ENCODE peak calls at places on chromosomes 1 and 21, in eight cellular contexts. L is cardiac muscle cell, U is uterus, F is GM23248, Q is kidney, P is PC-9, J is tibial nerve, T is pancreas. O is an unnamed sample. For H3K9me3 and H3K36me3, the result is how much of the 10 kb centered on the place peaks cover.

GRCh38 chr1:54334996-54335395 is 71.2 kb downstream of the SSBP3 start:
- DNase-seq in U (no peak), P (no peak), Q (no peak), F (peak), J (no peak), T (no peak), L (no peak), O (no peak)

GRCh38 chr1:100924212-100924611 is 28.3 kb downstream of the SLC30A7 start:
- DNase-seq in J (no peak), P (no peak), F (peak), L (peak), U (no peak), Q (no peak), T (no peak), O (no peak)

GRCh38 chr1:169113613-169114119 is 7.2 kb downstream of the ATP1B1 start:
- DNase-seq in U (no peak), F (peak), L (peak), Q (no peak), P (peak), J (no peak), T (no peak), O (peak)

GRCh38 chr1:178933709-178934573 is 63.1 kb upstream of the ANGPTL1 start:
- DNase-seq in F (no peak), T (no peak), J (no peak), L (no peak), U (peak), Q (no peak), P (no peak), O (no peak)

GRCh38 chr1:53899206-53899628 is 5.2 kb downstream of the DIO1 start:
- DNase-seq in U (peak), P (no peak), T (peak), Q (peak), J (no peak), F (no peak), L (peak), O (no peak)

GRCh38 chr1:236850580-236850979 is 55.5 kb downstream of the MTR start:
- DNase-seq in L (no peak), F (no peak), Q (peak), J (no peak), U (no peak), P (no peak), T (no peak), O (no peak)

GRCh38 chr1:223513309-223513708 is 120.1 kb downstream of the CCDC185 start:
- DNase-seq in T (no peak), Q (no peak), J (no peak), U (no peak), L (no peak), F (no peak), P (no peak), O (no peak)

GRCh38 chr1:8643542-8644536 is 173.6 kb downstream of the RERE start:
- DNase-seq in F (no peak), Q (no peak), U (no peak), P (no peak), L (no peak), T (peak), J (no peak), O (no peak)

GRCh38 chr1:243620096-243620495 is 229.9 kb downstream of the AKT3 start:
- DNase-seq in J (no peak), L (no peak), F (no peak), T (no peak), P (no peak), U (no peak), Q (no peak), O (no peak)

GRCh38 chr1:99441234-99442095 is 177.2 kb downstream of the PLPPR4 start:
- DNase-seq in F (peak), Q (no peak), L (peak), P (no peak), U (no peak), J (no peak), T (no peak), O (no peak)

GRCh38 chr21:35120631-35121180 is 71.6 kb upstream of the RUNX1 start:
- DNase-seq in P (no peak), Q (no peak), L (no peak), T (no peak), U (no peak), F (no peak), J (no peak), O (no peak)

GRCh38 chr1:224529844-224530243 is 86.3 kb upstream of the CNIH3 start:
- DNase-seq in J (no peak), T (no peak), U (no peak), L (no peak), Q (no peak), F (no peak), P (no peak), O (no peak)

GRCh38 chr1:27418326-27418761 is 25.9 kb downstream of the GPR3 start:
- DNase-seq in P (peak), F (peak), T (peak), Q (peak), U (peak), L (peak), J (peak), O (peak)

GRCh38 chr1:213327318-213327667 is 276.3 kb downstream of the RPS6KC1 start:
- DNase-seq in J (peak), P (no peak), U (no peak), L (peak), Q (no peak), F (peak), T (peak), O (peak)

GRCh38 chr1:171740987-171741871 is 636 bp downstream of the VAMP4 start:
- DNase-seq in P (peak), Q (no peak), F (peak), T (peak), U (peak), J (peak), L (peak), O (peak)

GRCh38 chr1:203996126-203996525 is 76.8 kb upstream of the SOX13 start:
- DNase-seq in U (no peak), F (peak), Q (no peak), T (no peak), J (peak), L (peak), P (no peak), O (peak)

GRCh38 chr1:72062584-72062983 is 219.8 kb downstream of the NEGR1 start:
- DNase-seq in P (no peak), U (no peak), Q (no peak), T (no peak), F (peak), L (peak), J (no peak), O (no peak)

GRCh38 chr1:184310157-184310819 is 76.5 kb upstream of the C1orf21 start:
- DNase-seq in J (no peak), L (no peak), U (no peak), Q (no peak), F (no peak), P (no peak), T (no peak), O (no peak)

GRCh38 chr21:15289896-15290841 is 225.4 kb upstream of the NRIP1 start:
- DNase-seq in P (no peak), F (peak), Q (peak), L (no peak), U (no peak), J (no peak), T (peak), O (no peak)

GRCh38 chr1:161943713-161944112 is 80.0 kb downstream of the OLFML2B start:
- DNase-seq in T (no peak), F (no peak), Q (no peak), P (no peak), J (no peak), L (no peak), U (no peak), O (no peak)

GRCh38 chr1:44894591-44894990 is 51.5 kb upstream of the PTCH2 start:
- DNase-seq in J (no peak), U (no peak), P (no peak), T (no peak), L (peak), F (peak), Q (no peak), O (no peak)

GRCh38 chr1:172775598-172776570 is 117.0 kb downstream of the FASLG start:
- DNase-seq in U (no peak), Q (no peak), L (peak), J (no peak), P (no peak), T (no peak), F (peak), O (no peak)

GRCh38 chr1:109208847-109209463 is 4.8 kb upstream of the SARS1 start:
- DNase-seq in L (peak), P (no peak), F (peak), U (no peak), T (no peak), J (no peak), Q (no peak), O (no peak)

GRCh38 chr1:46862348-46862747 is 63.5 kb downstream of the CYP4B1 start:
- DNase-seq in F (no peak), L (no peak), T (no peak), J (no peak), P (no peak), U (no peak), Q (no peak), O (no peak)

GRCh38 chr1:67716800-67717199 is 31.8 kb downstream of the GADD45A start:
- DNase-seq in F (peak), J (no peak), U (peak), L (peak), T (peak), P (no peak), Q (no peak), O (no peak)

GRCh38 chr1:186967659-186968394 is 139.1 kb downstream of the PLA2G4A start:
- DNase-seq in J (no peak), T (no peak), P (no peak), Q (no peak), U (no peak), F (peak), L (no peak), O (no peak)

GRCh38 chr1:33438364-33439145 is 7.7 kb upstream of the PHC2 start:
- DNase-seq in L (no peak), F (no peak), T (no peak), U (no peak), Q (no peak), P (no peak), J (no peak), O (no peak)

GRCh38 chr1:29837306-29837646 is 601.0 kb downstream of the PTPRU start:
- DNase-seq in P (no peak), U (no peak), J (no peak), T (no peak), L (no peak), F (no peak), Q (no peak), O (no peak)

GRCh38 chr1:81349194-81349965 is 451.4 kb upstream of the ADGRL2 start:
- DNase-seq in P (no peak), U (no peak), J (no peak), T (no peak), Q (no peak), L (no peak), F (no peak), O (no peak)

GRCh38 chr21:46141767-46142580 is 13.4 kb downstream of the FTCD start:
- DNase-seq in J (no peak), T (no peak), L (no peak), F (no peak), U (peak), Q (peak), P (no peak), O (no peak)

GRCh38 chr1:212600071-212600915 is 8.3 kb upstream of the ATF3 start:
- DNase-seq in Q (no peak), U (no peak), J (no peak), P (no peak), T (no peak), F (no peak), L (no peak), O (no peak)

GRCh38 chr1:172134087-172134731 is 286.3 kb upstream of the C1orf105 start:
- DNase-seq in L (no peak), Q (no peak), T (no peak), F (peak), P (no peak), J (no peak), U (no peak), O (no peak)

GRCh38 chr1:55827350-55827749 is 612.2 kb upstream of the USP24 start:
- DNase-seq in Q (no peak), T (no peak), U (peak), F (peak), L (peak), P (peak), J (no peak), O (peak)

GRCh38 chr1:164272156-164272555 is 286.8 kb upstream of the PBX1 start:
- DNase-seq in F (no peak), L (no peak), Q (no peak), U (no peak), J (no peak), P (no peak), T (no peak), O (no peak)

DNA sequence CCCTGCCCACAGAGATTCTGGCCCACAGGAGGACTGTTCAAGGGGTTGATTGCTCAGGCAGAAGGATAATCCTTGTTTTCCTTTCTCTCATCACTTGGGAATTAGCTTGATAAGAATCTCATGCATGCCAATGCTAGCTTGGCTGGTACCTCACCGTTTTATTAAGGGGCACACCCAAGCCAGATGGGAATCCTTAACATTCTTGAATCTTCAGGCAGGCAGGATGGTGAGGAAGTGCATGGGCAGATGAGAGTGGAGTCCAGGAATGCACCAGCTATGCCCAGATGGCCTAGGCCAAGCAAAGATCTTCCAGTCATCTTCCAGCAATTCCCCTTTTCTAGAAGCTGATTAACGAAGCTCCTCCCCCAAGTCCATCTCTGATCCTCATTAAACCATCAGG is 4.1 kb upstream of the LCE7A start:
- DNase-seq in L (no peak), T (no peak), J (no peak), F (peak), U (no peak), Q (no peak), P (no peak), O (no peak)
- H3K9me3 ChIP-seq in L (under half), T (under half), J (under half), F (under half), U (under half), Q (under half), P (under half), O (under half)

GRCh38 chr1:246629976-246630375 is 63.7 kb downstream of the CNST start:
- DNase-seq in U (no peak), L (no peak), T (no peak), Q (no peak), J (no peak), P (no peak), F (no peak), O (no peak)

GRCh38 chr1:246632584-246633168 is 66.4 kb downstream of the CNST start:
- DNase-seq in F (peak), J (no peak), L (peak), T (no peak), U (no peak), P (peak), Q (no peak), O (peak)

GRCh38 chr1:246624091-246624490 is 57.8 kb downstream of the CNST start:
- DNase-seq in F (no peak), P (no peak), J (no peak), L (no peak), Q (no peak), U (no peak), T (no peak), O (no peak)

GRCh38 chr1:246631426-246631825 is 65.2 kb downstream of the CNST start:
- DNase-seq in P (no peak), T (no peak), F (peak), J (no peak), L (no peak), Q (no peak), U (no peak), O (no peak)

DNA sequence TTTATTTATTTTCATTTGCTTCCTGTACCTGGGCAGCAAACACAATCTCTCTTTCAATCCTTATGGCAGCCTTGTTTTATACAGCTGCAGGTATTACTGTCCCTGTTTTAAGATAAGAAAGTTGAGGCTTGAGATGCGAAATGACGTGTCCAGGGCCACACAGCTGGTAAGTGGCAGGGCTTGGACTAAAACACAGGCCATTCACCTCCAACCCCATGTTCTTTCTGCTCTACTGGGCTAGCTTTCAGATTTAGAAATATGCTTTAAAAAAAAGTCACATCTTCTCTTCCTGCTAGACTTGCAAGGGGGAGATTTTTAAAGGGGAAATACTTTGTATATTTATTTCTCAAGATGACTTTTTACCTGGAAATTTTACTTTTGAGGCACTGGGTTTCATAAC is 62.8 kb downstream of the CNST start:
- DNase-seq in L (no peak), U (no peak), P (no peak), J (no peak), Q (no peak), F (no peak), T (no peak), O (no peak)
- H3K36me3 ChIP-seq in L (under half), U (under half), P (under half), J (under half), Q (under half), F (under half), T (under half), O (under half)

GRCh38 chr1:192545781-192546521 is 29.6 kb upstream of the RGS1 start:
- DNase-seq in L (peak), J (no peak), P (no peak), T (no peak), F (peak), Q (no peak), U (no peak), O (no peak)
- H3K27ac ChIP-seq in L (no peak), J (no peak), P (no peak), T (no peak), F (no peak), Q (no peak), U (no peak), O (no peak)

GRCh38 chr1:3019516-3020051 is 1.7 kb upstream of the ACTRT2 start:
- DNase-seq in Q (no peak), L (no peak), T (no peak), P (no peak), U (no peak), F (no peak), J (no peak), O (no peak)

GRCh38 chr1:3019007-3019515 is 2.2 kb upstream of the ACTRT2 start:
- DNase-seq in U (no peak), Q (no peak), L (no peak), P (no peak), J (no peak), F (no peak), T (no peak), O (no peak)

GRCh38 chr1:3018051-3018471 is 3.2 kb upstream of the ACTRT2 start:
- DNase-seq in T (no peak), U (no peak), P (no peak), Q (peak), J (no peak), L (no peak), F (no peak), O (no peak)

GRCh38 chr1:3017440-3018050 is 3.7 kb upstream of the ACTRT2 start:
- DNase-seq in L (no peak), U (no peak), T (peak), Q (peak), J (no peak), P (no peak), F (no peak), O (no peak)

DNA sequence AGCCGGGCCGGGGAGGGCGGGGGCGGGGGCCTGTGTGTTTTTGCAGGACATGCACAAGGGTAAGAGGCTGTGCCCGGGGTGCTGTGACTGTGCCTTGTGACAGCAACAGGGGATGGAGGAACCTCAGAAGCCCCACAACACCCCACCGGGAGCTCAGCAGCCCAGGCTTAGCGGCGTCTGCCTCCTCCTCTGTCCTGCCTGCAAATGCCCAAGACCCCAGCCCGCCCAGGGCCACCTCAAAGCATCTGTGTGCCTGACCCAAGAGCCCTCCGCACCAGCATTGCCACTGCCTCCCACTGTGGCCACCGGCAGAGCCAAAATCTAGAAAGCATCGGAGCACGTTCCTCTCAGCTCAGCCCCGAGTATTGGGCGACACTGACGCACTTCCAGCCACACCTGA is 2.7 kb upstream of the ACTRT2 start:
- DNase-seq in P (no peak), J (no peak), Q (no peak), U (no peak), T (no peak), L (no peak), F (no peak), O (no peak)
- H3K9me3 ChIP-seq in P (under half), J (under half), Q (under half), U (under half), T (under half), L (under half), F (under half), O (under half)

GRCh38 chr1:94194079-94194478 is 43.3 kb downstream of the ARHGAP29 start:
- DNase-seq in P (no peak), T (no peak), U (no peak), J (no peak), F (no peak), L (no peak), Q (no peak), O (no peak)
- H3K36me3 ChIP-seq in P (half or more), T (under half), U (under half), J (under half), F (half or more), L (under half), Q (under half), O (under half)

GRCh38 chr1:10631811-10632481 is 157.2 kb downstream of the PEX14 start:
- DNase-seq in U (no peak), J (no peak), F (no peak), T (no peak), Q (peak), P (no peak), L (no peak), O (no peak)

GRCh38 chr1:10634075-10634427 is 159.3 kb downstream of the PEX14 start:
- DNase-seq in F (no peak), Q (peak), P (no peak), L (no peak), U (peak), J (no peak), T (no peak), O (no peak)

GRCh38 chr1:10632691-10633090 is 157.9 kb downstream of the PEX14 start:
- DNase-seq in U (no peak), P (no peak), J (no peak), Q (peak), T (no peak), L (no peak), F (no peak), O (no peak)

GRCh38 chr1:10634428-10635384 is 160.0 kb downstream of the PEX14 start:
- DNase-seq in J (no peak), F (peak), Q (no peak), U (peak), P (no peak), L (no peak), T (no peak), O (peak)

GRCh38 chr1:10633416-10633815 is 158.7 kb downstream of the PEX14 start:
- DNase-seq in U (no peak), L (no peak), P (no peak), T (no peak), J (no peak), Q (peak), F (no peak), O (no peak)
- H3K27ac ChIP-seq in U (peak), L (no peak), P (no peak), T (no peak), J (no peak), Q (no peak), F (no peak), O (no peak)

GRCh38 chr1:4549933-4550332 is 104.5 kb upstream of the AJAP1 start:
- DNase-seq in U (no peak), P (no peak), J (no peak), Q (no peak), F (no peak), T (no peak), L (no peak), O (no peak)

GRCh38 chr1:4551706-4552105 is 102.7 kb upstream of the AJAP1 start:
- DNase-seq in L (no peak), Q (no peak), U (no peak), T (no peak), J (no peak), P (no peak), F (no peak), O (no peak)

GRCh38 chr1:4553761-4554160 is 100.6 kb upstream of the AJAP1 start:
- DNase-seq in U (no peak), Q (no peak), P (no peak), J (no peak), T (no peak), L (no peak), F (no peak), O (no peak)

GRCh38 chr1:4557949-4558348 is 96.5 kb upstream of the AJAP1 start:
- DNase-seq in F (no peak), L (no peak), P (no peak), J (no peak), U (no peak), T (no peak), Q (no peak), O (no peak)

GRCh38 chr1:4554291-4554865 is 100.0 kb upstream of the AJAP1 start:
- DNase-seq in U (no peak), P (no peak), Q (no peak), F (no peak), J (no peak), T (no peak), L (no peak), O (no peak)
- H3K9me3 ChIP-seq in U (under half), P (under half), Q (under half), F (under half), J (under half), T (under half), L (under half), O (under half)